ENCODE peak calls at places on chromosomes 4 and X, in four cellular contexts. G is neuronal stem cell, W is H1, T is trophoblast cell. X is an unnamed sample. For H3K36me3, the result is how much of the 10 kb centered on the place peaks cover.

GRCh38 chrX:57453901-57454300 is 137.9 kb upstream of the ZXDB start:
- DNase-seq in T (peak), G (no peak), W (no peak), X (no peak)

GRCh38 chrX:133516691-133517090 is 101.4 kb upstream of the GPC4 start:
- DNase-seq in G (no peak), W (no peak), T (no peak), X (no peak)

GRCh38 chrX:39766085-39766726 is 331.6 kb downstream of the BCOR start:
- DNase-seq in W (no peak), T (peak), G (no peak), X (no peak)

GRCh38 chr4:21697583-21697982 is 251.0 kb downstream of the KCNIP4 start:
- DNase-seq in T (peak), G (peak), W (peak), X (peak)

GRCh38 chrX:34873500-34874225 is 68.9 kb upstream of the FAM47B start:
- DNase-seq in T (no peak), W (no peak), G (no peak), X (no peak)

GRCh38 chr4:22170353-22170752 is 221.8 kb upstream of the KCNIP4 start:
- DNase-seq in G (no peak), W (no peak), T (no peak), X (peak)

GRCh38 chr4:33512397-33512796 is 2731.9 kb downstream of the ARAP2 start:
- DNase-seq in W (no peak), G (no peak), T (no peak), X (no peak)

GRCh38 chr4:2835978-2836377 is 7.7 kb upstream of the ADD1 start:
- DNase-seq in G (no peak), T (no peak), W (peak), X (no peak)

GRCh38 chr4:184448828-184449227 is 25.5 kb downstream of the IRF2 start:
- DNase-seq in T (peak), G (no peak), W (no peak), X (peak)

GRCh38 chr4:71026086-71026485 is 32.6 kb downstream of the DCK start:
- DNase-seq in T (no peak), G (no peak), W (no peak), X (peak)

GRCh38 chrX:11431833-11432232 is 138.6 kb downstream of the AMELX start:
- DNase-seq in W (no peak), T (no peak), G (no peak), X (peak)

GRCh38 chrX:55488559-55489314 is 911 bp downstream of the USP51 start:
- DNase-seq in G (peak), W (peak), T (peak), X (peak)

GRCh38 chr4:112348488-112349158 is 51.5 kb downstream of the ALPK1 start:
- DNase-seq in G (peak), T (peak), W (peak), X (peak)

GRCh38 chr4:119641765-119642164 is 13.2 kb upstream of the PDE5A start:
- DNase-seq in T (no peak), W (no peak), G (no peak), X (no peak)

GRCh38 chr4:153798436-153798835 is 9.6 kb upstream of the SFRP2 start:
- DNase-seq in G (no peak), T (no peak), W (no peak), X (no peak)

GRCh38 chr4:124768596-124768995 is 56.1 kb upstream of the ANKRD50 start:
- DNase-seq in W (no peak), G (no peak), T (no peak), X (no peak)

GRCh38 chr4:102139132-102139573 is 206.1 kb downstream of the SLC39A8 start:
- DNase-seq in W (no peak), T (no peak), G (no peak), X (peak)

GRCh38 chr4:159946983-159947645 is 844.2 kb downstream of the RAPGEF2 start:
- DNase-seq in G (peak), T (peak), W (no peak), X (peak)

GRCh38 chrX:101550825-101551767 is 749 bp downstream of the ARMCX1 start:
- DNase-seq in T (no peak), G (peak), W (peak), X (peak)

GRCh38 chr4:166165829-166166420 is 292.9 kb downstream of the TLL1 start:
- DNase-seq in G (peak), T (peak), W (no peak), X (peak)

GRCh38 chr4:107666134-107666533 is 53.9 kb downstream of the PAPSS1 start:
- DNase-seq in T (peak), G (no peak), W (no peak), X (peak)

GRCh38 chrX:9357500-9358139 is 107.2 kb upstream of the TBL1X start:
- DNase-seq in W (no peak), G (no peak), T (no peak), X (no peak)

GRCh38 chr4:1285151-1285789 is 4.4 kb upstream of the MAEA start:
- DNase-seq in W (no peak), G (no peak), T (no peak), X (no peak)

GRCh38 chr4:122889726-122890125 is 32.7 kb downstream of the NUDT6 start:
- DNase-seq in T (no peak), W (no peak), G (no peak), X (no peak)

GRCh38 chrX:30652527-30653414 is 452 bp upstream of the GK start:
- DNase-seq in W (peak), G (peak), T (peak), X (peak)

GRCh38 chr4:152680988-152681731 is 1.4 kb upstream of the TMEM154 start:
- DNase-seq in W (no peak), G (no peak), T (no peak), X (peak)

GRCh38 chr4:158535130-158535614 is 13.5 kb downstream of the RXFP1 start:
- DNase-seq in W (no peak), G (no peak), T (peak), X (peak)

GRCh38 chr4:89305028-89305427 is 2.6 kb downstream of the GPRIN3 start:
- DNase-seq in G (no peak), T (no peak), W (no peak), X (no peak)

GRCh38 chrX:53317365-53318069 is 36.1 kb upstream of the IQSEC2 start:
- DNase-seq in T (peak), W (peak), G (peak), X (peak)

GRCh38 chrX:9370888-9371287 is 94.0 kb upstream of the TBL1X start:
- DNase-seq in T (no peak), G (no peak), W (no peak), X (no peak)

GRCh38 chr4:15506464-15506863 is 36.8 kb downstream of the CC2D2A start:
- DNase-seq in T (no peak), G (no peak), W (no peak), X (peak)

GRCh38 chr4:11765849-11766453 is 337.3 kb upstream of the HS3ST1 start:
- DNase-seq in T (peak), W (no peak), G (peak), X (peak)

GRCh38 chrX:52933976-52934703 is 24.2 kb downstream of the FAM156A start:
- DNase-seq in T (peak), W (no peak), G (no peak), X (no peak)

GRCh38 chr4:174538123-174538875 is 16.0 kb upstream of the HPGD start:
- DNase-seq in G (no peak), T (peak), W (no peak), X (peak)

GRCh38 chr4:74790652-74791051 is 3.7 kb downstream of the BTC start:
- DNase-seq in W (no peak), T (no peak), G (no peak), X (no peak)

GRCh38 chr4:74793757-74794340 is 474 bp downstream of the BTC start:
- DNase-seq in G (peak), T (peak), W (peak), X (peak)

GRCh38 chr4:74796631-74797030 is 2.3 kb upstream of the BTC start:
- DNase-seq in W (no peak), G (no peak), T (no peak), X (no peak)

GRCh38 chr4:74789518-74789917 is 4.8 kb downstream of the BTC start:
- DNase-seq in T (no peak), G (no peak), W (no peak), X (no peak)

GRCh38 chr4:74794341-74794801 is at the start of gene BTC:
- DNase-seq in T (peak), W (peak), G (peak), X (peak)
- H3K4me3 ChIP-seq in T (peak), W (peak), G (peak), X (peak)

GRCh38 chr4:5826437-5827107 is 66.3 kb downstream of the CRMP1 start:
- DNase-seq in G (no peak), T (no peak), W (no peak), X (no peak)
- H3K36me3 ChIP-seq in G (half or more), T (under half), W (under half), X (half or more)

GRCh38 chr4:128682942-128683666 is 126.4 kb upstream of the JADE1 start:
- DNase-seq in G (no peak), T (no peak), W (peak), X (no peak)
- H2BK12ac ChIP-seq in G (no peak), T (no peak), W (peak), X (peak)

GRCh38 chr4:94995684-94996394 is 238.1 kb downstream of the BMPR1B start:
- DNase-seq in T (no peak), G (peak), W (no peak), X (peak)
- H3K4me3 ChIP-seq in T (peak), G (no peak), W (no peak), X (no peak)

DNA sequence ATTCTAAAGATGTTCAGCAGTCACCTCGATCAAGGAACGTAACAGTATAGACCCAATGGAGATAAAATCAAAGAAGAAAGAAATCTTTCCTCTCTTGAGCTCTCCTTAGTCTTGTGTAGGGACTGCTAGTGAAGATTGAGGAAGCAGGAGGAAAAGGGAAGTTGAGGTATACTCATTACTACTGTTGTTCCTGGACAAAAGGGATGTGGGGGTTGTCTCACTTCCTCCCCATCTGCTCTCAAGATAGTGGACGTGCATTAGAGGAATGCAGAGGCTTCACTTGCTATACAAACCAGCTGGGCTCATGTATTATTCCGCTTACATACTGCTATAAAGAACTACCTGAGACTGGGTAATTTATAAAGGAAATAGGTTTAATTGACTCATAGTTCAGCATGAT is 208.9 kb upstream of the ARHGEF9 start:
- DNase-seq in G (no peak), W (no peak), T (no peak), X (no peak)
- H3K36me3 ChIP-seq in G (under half), W (under half), T (under half), X (under half)

GRCh38 chr4:164337219-164337944 is 416.5 kb upstream of the SMIM31 start:
- DNase-seq in T (no peak), W (no peak), G (no peak), X (no peak)
- H2BK12ac ChIP-seq in T (no peak), W (no peak), G (no peak), X (no peak)

DNA sequence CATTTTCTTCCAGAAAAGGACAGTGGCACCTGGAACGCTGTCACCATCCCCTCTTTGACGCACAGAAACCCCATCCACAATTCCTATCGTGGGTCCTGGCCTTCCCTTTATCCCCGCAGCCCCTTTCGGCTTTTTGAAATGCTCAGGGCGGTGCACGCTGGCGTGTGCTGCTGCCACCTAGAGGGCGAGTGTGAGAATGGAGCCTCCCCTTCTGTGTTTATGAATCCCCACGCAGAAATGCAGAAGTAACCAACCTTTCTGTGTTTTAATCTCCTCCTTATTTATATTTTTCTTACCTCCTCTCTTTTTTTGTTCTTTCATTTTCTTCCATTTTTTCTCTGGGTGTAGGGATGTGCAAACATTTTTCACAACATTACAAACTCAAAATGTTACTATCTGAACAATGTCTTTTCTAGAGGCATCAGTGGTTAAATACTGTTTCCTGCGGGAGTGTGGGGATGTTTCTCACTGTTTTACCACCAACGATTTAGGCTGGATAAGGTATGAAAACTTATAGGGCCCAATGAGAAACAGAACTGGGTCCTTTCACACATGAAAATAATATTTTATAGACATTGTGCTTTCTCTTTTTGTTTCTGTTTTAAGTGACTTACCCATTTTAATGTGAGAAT is 50.0 kb downstream of the TMA16 start:
- DNase-seq in G (peak), W (peak), T (peak), X (peak)
- H3K4me3 ChIP-seq in G (no peak), W (no peak), T (no peak), X (no peak)

GRCh38 chr4:94253036-94253435 is 45.4 kb downstream of the SMARCAD1 start:
- DNase-seq in G (no peak), W (no peak), T (no peak), X (peak)
- H3K36me3 ChIP-seq in G (half or more), W (under half), T (under half), X (half or more)

GRCh38 chr4:173332963-173333657 is 1.0 kb downstream of the HMGB2 start:
- DNase-seq in G (no peak), W (no peak), T (peak), X (peak)
- H2BK12ac ChIP-seq in G (no peak), W (no peak), T (no peak), X (no peak)

DNA sequence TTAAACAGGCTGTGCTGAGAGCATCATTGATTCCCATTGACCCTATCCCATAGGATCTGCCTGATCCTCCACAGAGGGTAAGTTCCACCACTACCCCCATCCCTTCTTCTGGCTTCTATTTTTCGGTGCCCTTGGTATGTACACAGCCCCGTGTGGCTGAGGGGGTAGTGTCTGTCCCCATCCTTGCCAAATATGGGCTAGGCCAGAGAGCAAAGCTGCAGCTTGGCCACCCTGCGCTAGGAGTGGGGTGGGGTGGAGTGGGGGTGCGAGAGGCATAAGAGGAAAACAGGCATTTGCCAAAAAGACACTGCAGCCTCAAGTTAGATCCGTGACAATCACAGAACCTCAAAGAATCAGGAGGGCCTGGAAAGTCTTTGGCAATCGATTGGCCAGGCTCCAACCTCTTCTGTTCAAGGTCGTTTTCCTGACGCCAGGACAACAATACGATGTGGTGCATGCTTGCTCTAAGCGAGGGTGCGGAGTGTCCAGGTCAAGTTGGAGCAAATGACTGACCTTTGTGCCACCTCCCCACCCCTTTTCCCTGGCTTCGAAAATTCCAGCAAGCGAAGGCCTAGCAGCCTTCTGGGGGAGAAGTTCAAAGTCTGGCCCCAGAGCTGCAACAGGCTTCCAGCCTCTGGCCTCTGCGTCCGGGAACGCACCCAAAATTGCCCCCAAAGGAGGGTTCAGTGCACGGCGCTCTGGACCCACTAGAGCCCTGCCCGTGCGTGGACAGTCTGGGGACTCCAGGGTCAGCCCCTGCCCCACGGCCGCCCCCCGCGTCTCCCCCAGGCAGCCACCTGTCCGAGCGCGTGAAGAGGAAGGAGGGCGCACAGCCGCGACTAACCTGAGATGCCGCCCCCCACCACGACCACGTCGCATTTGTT is 598 bp downstream of the MAOB start:
- DNase-seq in G (no peak), T (no peak), W (no peak), X (no peak)
- H3K4me3 ChIP-seq in G (peak), T (peak), W (peak), X (no peak)